ENCODE peak calls at places on chromosomes 7 and 10, in five cellular contexts. One of them, this sample, is unnamed.

GRCh38 chr7:135558337-135558767 is 635 bp downstream of the NUP205 start:
- DNase-seq in left lung: no peak
- DNase-seq in Peyer's patch: peak
- DNase-seq in cardiac fibroblast: peak
- DNase-seq in H7: peak
- DNase-seq in this sample: peak

GRCh38 chr7:8612584-8612983 is 179.2 kb downstream of the NXPH1 start:
- DNase-seq in left lung: no peak
- DNase-seq in Peyer's patch: no peak
- DNase-seq in cardiac fibroblast: no peak
- DNase-seq in H7: no peak
- DNase-seq in this sample: no peak

GRCh38 chr10:122863796-122864592 is 15.4 kb downstream of the FAM24B start:
- DNase-seq in left lung: no peak
- DNase-seq in Peyer's patch: no peak
- DNase-seq in cardiac fibroblast: peak
- DNase-seq in H7: no peak
- DNase-seq in this sample: no peak

GRCh38 chr7:70694909-70695803 is 436.8 kb upstream of the GALNT17 start:
- DNase-seq in left lung: no peak
- DNase-seq in Peyer's patch: no peak
- DNase-seq in cardiac fibroblast: peak
- DNase-seq in H7: peak
- DNase-seq in this sample: peak

GRCh38 chr7:47428052-47428779 is 153.7 kb downstream of the TNS3 start:
- DNase-seq in left lung: no peak
- DNase-seq in Peyer's patch: no peak
- DNase-seq in cardiac fibroblast: peak
- DNase-seq in H7: no peak
- DNase-seq in this sample: no peak

GRCh38 chr7:2038876-2039728 is 193.6 kb downstream of the MAD1L1 start:
- DNase-seq in left lung: peak
- DNase-seq in Peyer's patch: no peak
- DNase-seq in cardiac fibroblast: peak
- DNase-seq in H7: peak
- DNase-seq in this sample: no peak

GRCh38 chr7:18467011-18467410 is 28.5 kb upstream of the HDAC9 start:
- DNase-seq in left lung: no peak
- DNase-seq in Peyer's patch: no peak
- DNase-seq in cardiac fibroblast: no peak
- DNase-seq in H7: no peak
- DNase-seq in this sample: no peak

GRCh38 chr10:122062831-122063674 is 74.1 kb downstream of the TACC2 start:
- DNase-seq in left lung: no peak
- DNase-seq in Peyer's patch: peak
- DNase-seq in cardiac fibroblast: peak
- DNase-seq in H7: peak
- DNase-seq in this sample: peak

GRCh38 chr7:137970263-137970975 is 31.5 kb downstream of the CREB3L2 start:
- DNase-seq in left lung: no peak
- DNase-seq in Peyer's patch: no peak
- DNase-seq in cardiac fibroblast: peak
- DNase-seq in H7: no peak
- DNase-seq in this sample: no peak

GRCh38 chr7:114086491-114086905 is 167.7 kb upstream of the PPP1R3A start:
- DNase-seq in left lung: peak
- DNase-seq in Peyer's patch: no peak
- DNase-seq in cardiac fibroblast: no peak
- DNase-seq in H7: peak
- DNase-seq in this sample: no peak

GRCh38 chr7:114084381-114085312 is 165.8 kb upstream of the PPP1R3A start:
- DNase-seq in left lung: peak
- DNase-seq in Peyer's patch: no peak
- DNase-seq in cardiac fibroblast: no peak
- DNase-seq in H7: peak
- DNase-seq in this sample: peak

GRCh38 chr7:114083714-114084113 is 164.9 kb upstream of the PPP1R3A start:
- DNase-seq in left lung: no peak
- DNase-seq in Peyer's patch: no peak
- DNase-seq in cardiac fibroblast: no peak
- DNase-seq in H7: peak
- DNase-seq in this sample: no peak

GRCh38 chr7:114085592-114086490 is 167.0 kb upstream of the PPP1R3A start:
- DNase-seq in left lung: peak
- DNase-seq in Peyer's patch: no peak
- DNase-seq in cardiac fibroblast: peak
- DNase-seq in H7: peak
- DNase-seq in this sample: peak

DNA sequence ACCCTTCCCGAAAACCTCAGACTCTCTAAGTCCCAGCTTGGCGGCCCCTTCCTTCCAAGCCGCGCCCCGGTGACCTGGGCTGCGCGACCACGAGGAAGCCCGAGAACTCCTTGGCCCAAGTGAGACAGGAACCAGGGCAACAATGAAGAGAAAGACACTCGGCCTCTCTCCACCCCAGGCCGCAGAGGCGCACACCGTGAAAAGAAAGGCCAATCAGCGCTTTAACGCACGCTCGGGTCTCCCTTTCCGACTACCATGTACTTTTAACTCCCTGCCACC is 166.4 kb upstream of the PPP1R3A start:
- DNase-seq in left lung: peak
- DNase-seq in Peyer's patch: no peak
- DNase-seq in cardiac fibroblast: no peak
- DNase-seq in H7: no peak
- DNase-seq in this sample: no peak
- H3K4me3 ChIP-seq in left lung: peak
- H3K4me3 ChIP-seq in Peyer's patch: peak
- H3K4me3 ChIP-seq in cardiac fibroblast: peak
- H3K4me3 ChIP-seq in H7: peak
- H3K4me3 ChIP-seq in this sample: peak

GRCh38 chr10:79243211-79244067 is 103.8 kb upstream of the PPIF start:
- DNase-seq in left lung: peak
- DNase-seq in Peyer's patch: peak
- DNase-seq in cardiac fibroblast: no peak
- DNase-seq in H7: peak
- DNase-seq in this sample: peak
- H3K4me3 ChIP-seq in left lung: peak
- H3K4me3 ChIP-seq in Peyer's patch: peak
- H3K4me3 ChIP-seq in cardiac fibroblast: peak
- H3K4me3 ChIP-seq in H7: peak
- H3K4me3 ChIP-seq in this sample: peak

DNA sequence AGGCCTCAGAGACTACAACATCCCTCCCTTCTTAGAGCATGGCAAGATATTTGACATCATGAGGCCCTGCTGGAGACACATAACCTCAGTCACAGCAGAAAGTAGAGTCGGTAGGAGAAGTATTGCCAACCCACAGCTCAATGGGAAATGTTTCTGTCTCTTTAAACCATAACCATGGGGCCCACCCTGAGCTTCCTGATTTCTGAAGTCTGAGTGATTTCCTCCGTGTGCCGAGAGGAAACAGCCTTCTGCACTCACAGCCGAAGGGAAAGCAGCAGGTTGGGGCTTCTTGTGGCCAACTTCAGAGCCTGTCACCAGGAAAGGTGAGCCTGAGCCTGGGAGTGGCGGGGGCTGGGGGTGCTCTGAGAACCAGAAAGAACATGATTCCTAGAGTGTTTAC is at the start of gene GIMAP1:
- DNase-seq in left lung: no peak
- DNase-seq in Peyer's patch: peak
- DNase-seq in cardiac fibroblast: no peak
- DNase-seq in H7: no peak
- DNase-seq in this sample: no peak
- H3K4me3 ChIP-seq in left lung: peak
- H3K4me3 ChIP-seq in Peyer's patch: peak
- H3K4me3 ChIP-seq in cardiac fibroblast: no peak
- H3K4me3 ChIP-seq in H7: no peak
- H3K4me3 ChIP-seq in this sample: no peak

DNA sequence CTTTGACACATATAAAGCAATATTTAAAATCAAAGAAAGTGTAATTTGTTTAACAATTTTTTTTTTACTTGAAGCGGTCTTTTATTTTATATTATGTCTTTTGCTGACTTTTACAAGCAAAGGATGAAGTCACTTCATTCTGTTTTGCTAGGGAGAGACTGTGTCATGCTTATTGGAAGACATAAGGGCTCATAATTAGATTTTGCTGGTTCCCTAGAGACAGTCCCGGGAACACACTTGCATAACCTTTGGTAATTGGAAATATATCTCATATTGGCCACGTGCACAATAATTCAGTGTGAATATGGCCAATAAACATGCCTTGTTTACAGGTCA is 448 bp upstream of the NET1 start:
- DNase-seq in left lung: no peak
- DNase-seq in Peyer's patch: no peak
- DNase-seq in cardiac fibroblast: no peak
- DNase-seq in H7: no peak
- DNase-seq in this sample: no peak
- H3K4me3 ChIP-seq in left lung: peak
- H3K4me3 ChIP-seq in Peyer's patch: peak
- H3K4me3 ChIP-seq in cardiac fibroblast: no peak
- H3K4me3 ChIP-seq in H7: no peak
- H3K4me3 ChIP-seq in this sample: peak

GRCh38 chr7:51316262-51316665 is 345 bp downstream of the COBL start:
- DNase-seq in left lung: peak
- DNase-seq in Peyer's patch: no peak
- DNase-seq in cardiac fibroblast: no peak
- DNase-seq in H7: peak
- DNase-seq in this sample: peak
- H3K4me3 ChIP-seq in left lung: peak
- H3K4me3 ChIP-seq in Peyer's patch: peak
- H3K4me3 ChIP-seq in cardiac fibroblast: peak
- H3K4me3 ChIP-seq in H7: peak
- H3K4me3 ChIP-seq in this sample: peak

GRCh38 chr10:61626209-61626608 is 36.5 kb upstream of the CABCOCO1 start:
- DNase-seq in left lung: no peak
- DNase-seq in Peyer's patch: no peak
- DNase-seq in cardiac fibroblast: no peak
- DNase-seq in H7: no peak
- DNase-seq in this sample: no peak
- H3K4me3 ChIP-seq in left lung: no peak
- H3K4me3 ChIP-seq in Peyer's patch: no peak
- H3K4me3 ChIP-seq in cardiac fibroblast: no peak
- H3K4me3 ChIP-seq in H7: no peak
- H3K4me3 ChIP-seq in this sample: no peak

GRCh38 chr7:26100940-26101339 is 51.1 kb upstream of the NFE2L3 start:
- DNase-seq in left lung: no peak
- DNase-seq in Peyer's patch: peak
- DNase-seq in cardiac fibroblast: no peak
- DNase-seq in H7: no peak
- DNase-seq in this sample: peak
- H3K4me3 ChIP-seq in left lung: peak
- H3K4me3 ChIP-seq in Peyer's patch: peak
- H3K4me3 ChIP-seq in cardiac fibroblast: no peak
- H3K4me3 ChIP-seq in H7: no peak
- H3K4me3 ChIP-seq in this sample: no peak